ENCODE peak calls at places on chromosomes 6 and 20, in ten cellular contexts. T is A673, A is transverse colon, I is stomach, X is upper lobe of left lung, C is WERI-Rb-1, K is heart right ventricle, G is coronary artery, Q is lower lobe of right lung, E is testis. M is an unnamed sample.

GRCh38 chr6:37038297-37039198 is 33.1 kb downstream of the FGD2 start:
- DNase-seq in Q (peak), T (no peak), C (no peak), G (no peak), X (no peak), A (no peak), E (peak), K (peak), I (peak), M (no peak)

GRCh38 chr6:5398530-5398929 is 137.2 kb downstream of the FARS2 start:
- DNase-seq in Q (no peak), T (peak), E (no peak), G (no peak), I (no peak), X (no peak), K (no peak), C (no peak), A (no peak), M (no peak)

GRCh38 chr20:49037962-49038387 is 8.1 kb upstream of the CSE1L start:
- DNase-seq in C (no peak), I (no peak), T (no peak), A (no peak), X (no peak), G (no peak), K (no peak), E (no peak), Q (no peak), M (no peak)

GRCh38 chr6:132669690-132670291 is 10.8 kb upstream of the TAAR1 start:
- DNase-seq in I (no peak), T (peak), E (no peak), G (no peak), Q (no peak), K (no peak), C (no peak), X (no peak), A (no peak), M (no peak)

GRCh38 chr20:13340088-13340487 is 119.0 kb downstream of the ISM1 start:
- DNase-seq in T (no peak), E (no peak), X (no peak), C (no peak), K (no peak), Q (no peak), A (no peak), G (no peak), I (no peak), M (no peak)

GRCh38 chr6:145508107-145508506 is 227.2 kb downstream of the EPM2A start:
- DNase-seq in T (peak), E (no peak), G (no peak), Q (no peak), I (no peak), K (no peak), A (no peak), X (no peak), C (no peak), M (no peak)

GRCh38 chr6:84123186-84123585 is 89.6 kb downstream of the MRAP2 start:
- DNase-seq in I (no peak), T (no peak), C (no peak), E (no peak), A (no peak), K (no peak), Q (no peak), G (no peak), X (no peak), M (no peak)

GRCh38 chr6:125245109-125245508 is 56.7 kb downstream of the HDDC2 start:
- DNase-seq in C (no peak), Q (no peak), G (no peak), E (no peak), A (no peak), K (no peak), T (no peak), I (no peak), X (no peak), M (no peak)

GRCh38 chr6:121503633-121504032 is 68.2 kb downstream of the GJA1 start:
- DNase-seq in K (no peak), C (no peak), T (no peak), A (no peak), I (no peak), E (no peak), X (no peak), G (no peak), Q (no peak), M (no peak)

GRCh38 chr20:36936341-36936740 is 15.2 kb downstream of the SAMHD1 start:
- DNase-seq in G (peak), C (no peak), E (no peak), X (no peak), T (no peak), Q (no peak), I (no peak), K (no peak), A (no peak), M (no peak)

GRCh38 chr6:37314803-37315515 is 38.8 kb upstream of the RNF8 start:
- DNase-seq in C (peak), A (peak), E (peak), Q (no peak), X (no peak), T (peak), K (peak), G (no peak), I (peak), M (no peak)

GRCh38 chr6:10801224-10801848 is 37.0 kb downstream of the MAK start:
- DNase-seq in A (peak), Q (peak), K (peak), C (peak), T (peak), I (peak), G (no peak), E (peak), X (no peak), M (no peak)

GRCh38 chr6:27127874-27128795 is 119.4 kb upstream of the PRSS16 start:
- DNase-seq in G (no peak), X (no peak), I (no peak), C (no peak), K (no peak), T (no peak), Q (no peak), A (no peak), E (no peak), M (no peak)

GRCh38 chr20:51665543-51666118 is 102.6 kb downstream of the ATP9A start:
- DNase-seq in T (no peak), I (no peak), Q (no peak), E (no peak), A (no peak), K (no peak), G (no peak), X (no peak), C (no peak), M (no peak)

GRCh38 chr6:7112741-7113313 is 5.1 kb downstream of the RREB1 start:
- DNase-seq in X (no peak), K (no peak), I (peak), G (no peak), C (peak), E (peak), A (peak), Q (no peak), T (no peak), M (no peak)

GRCh38 chr6:144295981-144296767 is 11.0 kb downstream of the UTRN start:
- DNase-seq in C (no peak), G (no peak), Q (no peak), E (no peak), K (no peak), T (no peak), A (no peak), I (no peak), X (no peak), M (no peak)

GRCh38 chr6:105545947-105546710 is 143.2 kb upstream of the PREP start:
- DNase-seq in X (no peak), T (no peak), I (no peak), Q (no peak), A (no peak), C (no peak), E (no peak), K (no peak), G (no peak), M (no peak)

GRCh38 chr6:99432877-99433276 is 7.8 kb upstream of the PNISR start:
- DNase-seq in A (no peak), E (no peak), K (no peak), T (no peak), I (no peak), G (no peak), C (no peak), Q (no peak), X (no peak), M (no peak)

GRCh38 chr6:71721642-71722041 is 164.7 kb upstream of the RIMS1 start:
- DNase-seq in K (peak), E (no peak), I (no peak), X (no peak), T (peak), C (no peak), G (no peak), A (no peak), Q (no peak), M (no peak)

DNA sequence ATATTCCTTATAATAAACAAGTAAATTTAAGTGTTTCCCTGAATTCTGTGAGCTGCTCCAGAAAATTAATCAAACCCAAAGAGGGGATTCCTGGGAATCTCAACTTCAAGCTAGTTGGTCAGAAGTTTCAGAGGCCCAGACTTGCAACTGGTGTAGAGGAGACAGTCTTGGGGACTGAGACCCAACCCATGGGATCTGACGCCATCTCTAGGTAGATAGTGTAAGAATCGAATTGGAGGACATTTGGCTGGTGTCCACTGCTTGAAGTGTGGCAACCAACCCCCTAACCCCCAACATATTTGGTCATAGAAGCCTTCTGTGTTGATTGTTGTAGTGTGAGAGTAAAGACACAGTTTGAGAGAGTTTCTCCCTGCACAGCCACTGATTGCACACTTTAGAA is 103.5 kb upstream of the CARMIL1 start:
- DNase-seq in G (no peak), K (no peak), A (no peak), I (no peak), Q (no peak), C (no peak), X (no peak), E (no peak), T (no peak), M (no peak)
- H3K27ac ChIP-seq in G (no peak), K (no peak), A (peak), I (no peak), Q (peak), C (no peak), X (no peak), E (no peak), T (no peak), M (peak)

DNA sequence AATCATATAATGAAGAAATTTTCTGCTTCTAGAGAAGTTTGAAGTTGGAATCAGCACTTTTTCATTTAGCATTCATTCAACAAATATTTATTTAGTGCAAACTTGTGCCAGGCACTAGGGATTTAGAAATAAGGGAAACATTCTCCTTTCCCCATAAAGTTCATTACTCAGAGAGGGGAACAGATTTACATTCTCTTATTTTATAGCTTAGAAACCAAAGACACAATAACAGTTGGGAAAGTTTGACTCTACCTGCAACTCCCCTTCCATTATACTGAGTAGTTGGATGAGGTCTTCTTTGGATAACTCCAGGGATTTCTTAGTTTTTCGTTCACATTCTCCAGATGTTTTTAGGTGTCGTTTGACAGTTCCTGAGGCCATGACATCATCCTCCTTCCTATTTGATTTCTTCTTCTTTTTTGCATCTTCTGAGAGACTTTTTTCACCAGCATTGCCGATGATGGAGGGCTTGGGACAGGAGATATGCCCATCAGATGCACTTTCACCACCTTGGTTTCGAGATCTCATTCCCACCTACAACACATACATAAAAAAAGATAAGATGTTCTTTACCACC is 79.1 kb downstream of the FILIP1 start:
- DNase-seq in X (no peak), T (no peak), C (no peak), Q (no peak), A (no peak), E (no peak), I (no peak), K (no peak), G (no peak), M (no peak)
- H3K27ac ChIP-seq in X (no peak), T (no peak), C (no peak), Q (no peak), A (no peak), E (no peak), I (no peak), K (peak), G (no peak), M (no peak)

DNA sequence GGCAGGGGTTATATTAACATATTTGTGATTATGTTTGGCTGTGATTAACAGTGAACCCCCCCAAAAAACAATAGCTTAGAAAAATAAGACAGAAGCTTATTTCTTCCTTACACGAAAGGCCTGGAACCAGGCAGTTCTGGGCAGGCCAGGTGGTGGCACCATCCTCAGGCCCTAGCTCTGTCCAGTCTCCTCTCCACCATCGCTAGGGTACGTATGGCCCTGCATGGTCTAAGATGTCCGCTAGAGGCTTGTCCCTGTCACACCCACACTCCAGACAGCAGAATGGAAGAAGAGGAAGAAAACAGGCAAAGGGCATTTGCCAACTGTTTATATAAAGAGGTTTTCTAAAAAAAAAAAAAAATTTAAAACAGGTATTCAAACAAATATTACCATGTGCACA is 6.6 kb downstream of the TGM3 start:
- DNase-seq in T (no peak), K (no peak), E (no peak), I (no peak), X (no peak), A (no peak), C (peak), G (no peak), Q (no peak), M (no peak)
- H3K27ac ChIP-seq in T (no peak), K (no peak), E (no peak), I (no peak), X (peak), A (no peak), C (no peak), G (no peak), Q (no peak), M (peak)

GRCh38 chr6:16333580-16333979 is 95.2 kb downstream of the GMPR start:
- DNase-seq in E (no peak), K (no peak), I (no peak), G (no peak), T (no peak), C (no peak), X (no peak), Q (no peak), A (no peak), M (no peak)

GRCh38 chr6:16336056-16336810 is 97.8 kb downstream of the GMPR start:
- DNase-seq in Q (no peak), X (no peak), A (no peak), C (no peak), I (no peak), G (no peak), K (no peak), T (no peak), E (no peak), M (no peak)

GRCh38 chr6:16334671-16335070 is 96.3 kb downstream of the GMPR start:
- DNase-seq in K (peak), C (no peak), T (peak), G (no peak), A (peak), Q (no peak), E (no peak), I (no peak), X (no peak), M (no peak)

GRCh38 chr6:16337280-16337975 is 99.0 kb downstream of the GMPR start:
- DNase-seq in I (peak), T (no peak), G (peak), C (no peak), A (peak), X (peak), E (peak), K (peak), Q (peak), M (no peak)

DNA sequence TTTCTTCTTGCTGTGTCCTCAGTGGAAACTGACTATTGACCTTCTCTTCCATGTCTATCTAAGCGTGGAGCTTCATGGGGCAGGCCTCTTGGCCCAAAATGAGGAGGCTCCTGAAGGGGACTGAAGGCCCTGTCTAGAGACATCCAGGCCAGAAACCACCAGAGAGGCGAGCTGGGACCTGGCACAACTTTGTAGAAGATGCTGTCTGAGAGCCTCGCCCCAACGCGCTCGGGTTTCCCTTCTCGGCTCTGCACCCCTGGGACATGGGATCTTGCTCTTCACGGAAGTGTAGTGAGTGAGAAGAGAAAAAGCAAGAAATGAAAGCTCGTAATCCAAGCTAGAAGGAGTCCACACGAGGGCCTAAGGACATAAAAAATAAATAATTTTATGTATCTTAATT is 96.8 kb downstream of the GMPR start:
- DNase-seq in T (no peak), X (no peak), I (no peak), G (no peak), C (no peak), A (no peak), E (no peak), Q (no peak), K (no peak), M (no peak)
- H3K27ac ChIP-seq in T (no peak), X (no peak), I (peak), G (peak), C (no peak), A (peak), E (no peak), Q (no peak), K (no peak), M (peak)

GRCh38 chr6:112665815-112666214 is 318.7 kb downstream of the RFPL4B start:
- DNase-seq in G (no peak), C (no peak), K (no peak), E (no peak), A (no peak), I (no peak), X (no peak), T (no peak), Q (no peak), M (no peak)
- H3K27ac ChIP-seq in G (no peak), C (no peak), K (no peak), E (no peak), A (no peak), I (no peak), X (no peak), T (no peak), Q (no peak), M (no peak)

DNA sequence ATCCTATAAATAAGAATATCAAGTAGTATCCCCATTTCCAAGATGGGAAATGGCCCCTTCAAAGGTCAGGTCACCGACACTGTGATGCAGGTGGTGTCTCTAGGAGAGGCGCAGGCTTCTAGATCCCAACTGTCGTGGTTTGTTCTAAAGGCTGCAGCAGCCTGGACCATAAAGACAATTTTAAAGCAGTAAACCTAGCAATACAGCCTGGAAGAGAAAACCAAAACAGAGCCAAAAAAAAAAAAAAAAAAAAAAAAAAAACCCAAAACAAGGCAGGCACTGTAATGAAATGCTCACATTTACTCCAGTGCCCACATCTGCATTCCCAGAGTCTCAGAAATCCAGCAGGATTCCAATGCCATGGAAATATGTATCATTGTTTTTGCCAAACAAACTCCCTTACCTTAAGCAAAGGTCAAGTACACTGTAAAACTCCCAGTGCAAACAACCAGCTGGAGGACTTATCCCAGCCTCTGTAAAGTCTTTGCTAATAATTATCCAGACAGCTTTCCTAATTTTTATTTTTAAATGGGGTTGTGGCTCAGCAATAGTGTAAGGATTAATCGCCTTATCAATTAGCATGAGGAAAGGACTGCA is 98.2 kb downstream of the PSMG4 start:
- DNase-seq in E (no peak), A (no peak), I (no peak), Q (no peak), G (no peak), C (no peak), T (no peak), X (no peak), K (no peak), M (no peak)
- H3K27ac ChIP-seq in E (peak), A (peak), I (peak), Q (peak), G (peak), C (peak), T (peak), X (peak), K (peak), M (peak)

DNA sequence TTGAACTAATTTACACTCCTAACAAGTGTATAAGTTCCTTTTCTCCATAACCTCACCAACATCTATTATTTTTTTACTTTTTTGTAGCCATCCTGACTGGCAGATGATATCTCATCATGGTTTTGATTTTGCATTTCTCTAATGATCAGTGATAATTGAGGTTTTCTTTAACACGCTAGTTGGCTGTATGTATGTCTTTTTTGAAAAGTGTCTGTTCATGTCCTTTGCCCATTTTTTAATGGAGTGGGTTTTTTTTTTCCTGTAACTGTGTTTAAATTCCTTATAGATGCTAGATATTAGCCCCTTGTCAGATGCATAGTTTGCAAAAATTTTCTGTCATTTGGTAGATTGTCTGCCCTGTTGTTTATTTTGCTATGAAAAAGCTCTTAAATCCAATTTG is 39.6 kb upstream of the TRIM39 start:
- DNase-seq in G (no peak), A (no peak), X (no peak), E (no peak), Q (no peak), K (no peak), I (no peak), T (no peak), C (no peak), M (no peak)
- H3K27ac ChIP-seq in G (no peak), A (no peak), X (no peak), E (no peak), Q (no peak), K (no peak), I (no peak), T (no peak), C (no peak), M (no peak)

DNA sequence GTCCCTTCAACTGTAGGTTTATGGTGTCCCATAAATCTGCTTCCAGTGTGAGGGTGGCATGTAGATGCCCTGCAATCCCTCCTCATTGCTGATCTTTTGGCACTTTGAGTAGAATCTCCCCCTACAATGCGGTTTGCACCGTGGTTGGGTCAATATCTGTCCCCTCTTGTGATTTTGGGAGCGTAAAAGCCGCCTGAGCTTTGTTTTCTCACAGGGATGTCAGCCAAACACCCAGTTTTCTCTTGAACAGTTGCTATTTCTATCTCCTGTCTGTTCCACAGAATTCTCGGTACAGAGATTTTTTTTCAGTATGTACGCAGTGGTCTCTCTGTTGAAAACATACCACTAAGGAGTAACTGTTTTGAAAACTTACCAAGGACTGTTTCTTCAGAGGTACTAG is 21.8 kb downstream of the CDS2 start:
- DNase-seq in K (no peak), Q (no peak), C (no peak), T (no peak), I (no peak), E (no peak), A (no peak), G (no peak), X (no peak), M (no peak)
- H3K27ac ChIP-seq in K (peak), Q (no peak), C (no peak), T (no peak), I (no peak), E (no peak), A (peak), G (peak), X (peak), M (no peak)

GRCh38 chr20:58500256-58500655 is 14.9 kb downstream of the APCDD1L start:
- DNase-seq in I (no peak), T (no peak), G (no peak), E (no peak), A (no peak), X (no peak), C (no peak), Q (no peak), K (no peak), M (no peak)
- H3K27ac ChIP-seq in I (no peak), T (no peak), G (no peak), E (no peak), A (no peak), X (no peak), C (no peak), Q (no peak), K (no peak), M (no peak)